ENCODE peak calls at places on chromosome 18, in seven cellular contexts. S, M, N, X, D, T and U are unnamed samples. For H3K27me3, the result is how much of the 10 kb centered on the place peaks cover.

GRCh38 chr18:46343940-46344372 is 239.8 kb downstream of the HAUS1 start:
- DNase-seq in S (peak), M (no peak), N (peak), X (no peak), D (no peak), T (no peak), U (no peak)

GRCh38 chr18:45012286-45012685 is 331.6 kb downstream of the SETBP1 start:
- DNase-seq in S (no peak), M (no peak), N (no peak), X (no peak), D (no peak), T (no peak), U (no peak)

GRCh38 chr18:43587538-43588153 is 310.4 kb upstream of the SYT4 start:
- DNase-seq in S (peak), M (no peak), N (peak), X (no peak), D (peak), T (no peak), U (no peak)

GRCh38 chr18:76390452-76391035 is 104.5 kb downstream of the ZNF516 start:
- DNase-seq in S (no peak), M (no peak), N (no peak), X (no peak), D (no peak), T (no peak), U (peak)

GRCh38 chr18:69787825-69788547 is 159.7 kb downstream of the CD226 start:
- DNase-seq in S (no peak), M (no peak), N (no peak), X (no peak), D (no peak), T (peak), U (no peak)

GRCh38 chr18:62105373-62105772 is 81.5 kb downstream of the PIGN start:
- DNase-seq in S (no peak), M (no peak), N (no peak), X (no peak), D (no peak), T (no peak), U (no peak)

GRCh38 chr18:21129586-21130216 is 18.1 kb upstream of the ROCK1 start:
- DNase-seq in S (no peak), M (no peak), N (no peak), X (no peak), D (no peak), T (no peak), U (no peak)

GRCh38 chr18:36672437-36673344 is 156.1 kb downstream of the TPGS2 start:
- DNase-seq in S (no peak), M (no peak), N (no peak), X (no peak), D (no peak), T (no peak), U (no peak)

GRCh38 chr18:45137089-45137423 is 456.4 kb downstream of the SETBP1 start:
- DNase-seq in S (no peak), M (no peak), N (no peak), X (no peak), D (no peak), T (no peak), U (no peak)

GRCh38 chr18:23669202-23669766 is 6.6 kb upstream of the ANKRD29 start:
- DNase-seq in S (no peak), M (no peak), N (no peak), X (no peak), D (no peak), T (no peak), U (no peak)

GRCh38 chr18:23664674-23665073 is 2.0 kb upstream of the ANKRD29 start:
- DNase-seq in S (no peak), M (no peak), N (no peak), X (no peak), D (no peak), T (no peak), U (no peak)

GRCh38 chr18:23669804-23670203 is 7.1 kb upstream of the ANKRD29 start:
- DNase-seq in S (no peak), M (no peak), N (no peak), X (no peak), D (no peak), T (no peak), U (no peak)

GRCh38 chr18:23668731-23669130 is 6.0 kb upstream of the ANKRD29 start:
- DNase-seq in S (no peak), M (no peak), N (no peak), X (no peak), D (no peak), T (no peak), U (no peak)

DNA sequence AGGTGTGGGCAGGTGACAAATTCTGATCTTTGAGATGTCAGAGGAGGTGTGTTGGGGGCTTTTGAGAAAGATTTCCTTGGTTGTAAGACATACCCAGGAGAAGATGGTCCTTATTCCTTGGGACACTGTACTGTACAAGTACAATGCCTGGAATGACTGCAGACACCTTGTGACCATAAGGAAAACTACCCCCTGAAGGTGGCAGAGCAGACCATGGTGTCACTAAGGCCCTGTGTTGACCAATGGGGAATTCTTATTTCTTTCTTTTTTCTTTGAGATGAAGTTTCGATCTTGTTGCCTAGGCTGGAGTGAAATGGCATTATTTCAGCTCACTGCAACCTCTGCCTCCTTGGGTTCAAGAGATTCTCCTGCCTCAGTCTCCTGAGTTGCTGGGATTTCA is 4.4 kb upstream of the ANKRD29 start:
- DNase-seq in S (no peak), M (no peak), N (no peak), X (no peak), D (no peak), T (no peak), U (no peak)
- TF ChIP-seq CTCF in S (no peak), M (no peak), N (no peak), X (no peak), D (no peak), T (no peak), U (peak)

GRCh38 chr18:24417465-24417864 is 9.0 kb upstream of the IMPACT start:
- DNase-seq in S (no peak), M (no peak), N (no peak), X (no peak), D (peak), T (no peak), U (no peak)

GRCh38 chr18:24421831-24422230 is 4.6 kb upstream of the IMPACT start:
- DNase-seq in S (no peak), M (no peak), N (peak), X (no peak), D (no peak), T (no peak), U (no peak)

GRCh38 chr18:24426073-24426397 is 435 bp upstream of the IMPACT start:
- DNase-seq in S (no peak), M (no peak), N (no peak), X (no peak), D (no peak), T (no peak), U (no peak)

DNA sequence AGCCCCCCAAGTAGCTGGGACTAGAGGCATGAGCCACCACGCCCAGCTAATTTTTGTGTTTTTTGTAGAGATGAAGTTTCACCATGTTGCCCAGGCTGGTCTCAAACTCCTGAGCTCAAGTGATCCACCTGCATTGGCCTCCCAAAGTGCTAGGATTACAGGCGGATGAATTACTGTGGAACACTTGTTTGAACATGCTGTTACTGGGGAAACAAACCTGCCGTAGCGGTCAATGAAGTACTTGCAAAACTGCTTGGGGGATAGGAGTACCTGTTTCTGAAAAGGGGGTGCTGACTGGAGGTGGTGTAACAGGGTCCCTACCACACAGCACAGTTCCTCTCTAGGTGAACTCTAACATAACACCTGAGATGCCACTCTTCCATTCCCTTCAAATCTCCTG is 5.9 kb upstream of the IMPACT start:
- DNase-seq in S (no peak), M (no peak), N (no peak), X (no peak), D (no peak), T (no peak), U (no peak)
- H3K27me3 ChIP-seq in S (under half), M (half or more), N (under half), X (under half), D (under half), T (under half), U (under half)

GRCh38 chr18:9139400-9140039 is 2.9 kb downstream of the ANKRD12 start:
- DNase-seq in S (no peak), M (no peak), N (no peak), X (no peak), D (no peak), T (no peak), U (no peak)
- H3K4me3 ChIP-seq in S (peak), M (peak), N (no peak), X (no peak), D (no peak), T (no peak), U (peak)

GRCh38 chr18:80161781-80162417 is 52.8 kb downstream of the ADNP2 start:
- DNase-seq in S (no peak), M (no peak), N (no peak), X (no peak), D (no peak), T (no peak), U (no peak)

GRCh38 chr18:80158365-80158764 is 49.3 kb downstream of the ADNP2 start:
- DNase-seq in S (no peak), M (no peak), N (no peak), X (peak), D (no peak), T (no peak), U (no peak)

GRCh38 chr18:80157708-80158343 is 48.8 kb downstream of the ADNP2 start:
- DNase-seq in S (peak), M (no peak), N (peak), X (peak), D (peak), T (peak), U (peak)

GRCh38 chr18:80163183-80163582 is 54.1 kb downstream of the ADNP2 start:
- DNase-seq in S (no peak), M (no peak), N (no peak), X (no peak), D (no peak), T (no peak), U (no peak)

DNA sequence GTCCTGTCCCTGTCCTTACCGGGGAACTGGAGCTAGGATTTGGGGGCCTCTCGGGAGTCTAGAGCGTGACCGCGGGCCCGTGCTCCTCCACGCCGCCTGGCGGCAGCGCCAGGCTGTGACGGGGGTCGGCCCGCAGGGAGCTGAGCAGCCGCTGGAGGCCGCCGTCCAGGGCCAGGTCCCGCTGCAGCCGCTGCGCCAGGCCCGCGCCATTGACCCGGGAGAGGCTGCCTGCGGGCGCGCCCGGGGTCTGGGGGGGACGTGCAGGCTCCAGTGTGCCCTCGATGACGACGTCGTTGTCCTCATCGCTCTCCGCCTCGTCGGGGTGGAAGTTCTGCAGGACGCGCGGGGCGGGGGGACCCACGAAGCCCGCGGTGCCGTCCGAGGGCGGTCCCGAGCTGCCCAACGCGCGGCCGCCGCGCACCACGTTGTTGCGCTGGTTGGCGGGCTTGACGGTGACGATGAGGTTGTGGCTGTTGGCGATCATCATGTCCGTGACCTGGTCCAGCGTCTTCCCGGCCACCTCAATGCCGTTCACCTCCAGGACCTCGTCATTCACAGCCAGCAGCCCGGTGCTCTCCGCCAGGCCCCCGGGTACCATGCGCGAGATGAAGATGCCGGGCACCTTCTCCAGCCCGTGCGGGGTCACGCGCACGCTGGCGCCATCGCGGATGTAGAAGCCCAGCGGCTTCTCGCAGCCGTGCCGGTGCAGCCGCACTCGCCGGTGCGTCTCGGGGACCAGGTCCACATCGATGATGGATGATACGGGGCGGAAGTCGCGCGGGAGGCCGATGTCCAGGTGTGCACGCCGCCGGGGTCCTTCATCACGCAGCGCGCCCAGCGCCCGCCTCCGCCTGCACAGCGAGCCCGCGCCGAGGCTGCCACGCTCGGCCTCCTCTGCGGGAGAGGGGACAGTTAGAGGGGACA is 50.9 kb downstream of the ADNP2 start:
- DNase-seq in S (no peak), M (no peak), N (no peak), X (peak), D (no peak), T (no peak), U (no peak)
- TF ChIP-seq CTCF in S (no peak), M (peak), N (no peak), X (no peak), D (no peak), T (peak), U (no peak)

DNA sequence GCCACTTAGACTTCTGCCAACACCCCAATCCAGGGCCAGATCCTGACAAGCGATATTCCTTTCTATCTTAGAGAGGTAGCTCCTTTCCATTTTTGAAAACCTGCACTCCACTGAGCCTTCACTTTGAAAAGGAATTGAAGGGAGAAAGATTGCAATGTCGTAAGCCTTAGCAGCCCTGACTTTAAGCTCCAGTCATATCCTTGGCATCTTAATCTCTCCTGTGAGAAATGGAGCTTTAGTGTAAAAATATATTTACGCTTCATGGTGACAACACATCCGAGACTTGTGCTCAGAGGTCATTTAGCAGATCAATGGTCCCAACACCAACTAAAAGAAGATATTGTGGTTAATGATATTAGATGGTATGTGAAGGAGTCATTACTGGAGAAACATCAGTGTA is 235.8 kb upstream of the MEX3C start:
- DNase-seq in S (no peak), M (no peak), N (no peak), X (no peak), D (no peak), T (no peak), U (no peak)
- H3K27me3 ChIP-seq in S (under half), M (under half), N (under half), X (under half), D (under half), T (under half), U (under half)

DNA sequence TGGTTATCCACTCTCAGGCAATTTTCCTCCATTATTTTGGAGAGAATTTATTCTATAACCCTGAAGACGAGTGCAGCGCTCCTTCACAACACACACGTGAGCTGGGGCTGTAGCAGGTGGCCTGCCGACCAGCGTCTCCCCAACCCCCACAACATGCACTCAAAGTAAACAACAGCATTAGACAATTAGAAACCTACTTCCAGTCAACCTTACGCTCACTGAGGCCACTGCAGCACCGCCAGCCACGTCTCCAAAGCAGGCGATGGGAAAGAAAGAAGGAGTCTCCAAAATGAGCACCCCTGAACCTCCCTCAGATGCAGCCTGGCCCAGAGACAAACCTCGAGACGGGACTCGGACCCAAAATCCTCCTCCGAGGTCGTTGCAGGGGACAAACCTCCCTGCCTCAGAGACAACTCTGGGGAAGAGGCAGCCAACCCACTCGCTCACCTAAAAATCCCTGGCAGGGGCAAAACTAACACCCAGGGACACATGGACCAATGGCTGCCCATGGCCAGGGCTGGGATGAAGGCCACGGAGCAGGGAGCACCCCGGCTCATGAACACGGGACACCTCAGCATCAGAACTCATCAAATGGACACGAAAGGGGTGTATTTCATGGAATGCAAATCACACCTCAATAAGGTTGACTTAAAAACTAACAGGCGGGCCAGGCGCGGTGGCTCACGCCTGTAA is 2.6 kb downstream of the SLC66A2 start:
- DNase-seq in S (no peak), M (peak), N (no peak), X (no peak), D (no peak), T (no peak), U (peak)
- H3K4me3 ChIP-seq in S (no peak), M (peak), N (no peak), X (no peak), D (no peak), T (no peak), U (no peak)

DNA sequence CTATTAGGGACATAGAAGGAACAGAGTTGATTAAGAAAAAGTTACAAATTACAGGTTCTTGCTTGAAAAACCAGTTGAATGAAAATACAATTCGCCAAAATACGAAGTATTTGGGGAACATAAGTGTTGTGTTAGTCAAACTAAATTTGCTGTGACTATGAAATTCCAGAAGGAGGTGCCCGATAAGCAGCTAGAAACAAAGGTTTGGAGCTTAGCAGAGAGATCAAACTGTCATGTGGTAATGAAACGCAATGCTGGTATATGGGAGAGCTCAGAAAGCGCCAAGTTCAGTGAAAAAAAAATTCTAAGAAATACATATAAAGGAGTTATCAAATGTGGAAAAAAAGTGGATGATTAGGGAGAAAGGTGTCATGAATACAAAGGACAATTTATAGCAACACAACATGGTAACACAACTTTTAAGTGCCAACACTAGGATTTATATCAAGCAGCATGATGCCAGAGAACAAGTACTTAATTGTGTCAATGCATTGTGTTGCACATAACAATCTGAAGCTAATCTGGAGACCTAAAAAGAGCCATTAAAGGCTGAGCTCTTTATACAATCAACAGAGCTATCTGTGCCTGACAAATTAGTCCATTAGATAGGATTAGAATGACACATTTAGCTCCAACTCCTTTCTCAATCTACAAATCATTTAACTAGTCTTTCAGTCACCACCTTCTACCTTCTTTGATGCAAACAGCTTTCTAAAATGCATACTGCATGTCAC is 31.2 kb downstream of the SMAD2 start:
- DNase-seq in S (no peak), M (no peak), N (no peak), X (no peak), D (no peak), T (no peak), U (no peak)
- TF ChIP-seq CTCF in S (no peak), M (no peak), N (no peak), X (no peak), D (no peak), T (no peak), U (peak)

DNA sequence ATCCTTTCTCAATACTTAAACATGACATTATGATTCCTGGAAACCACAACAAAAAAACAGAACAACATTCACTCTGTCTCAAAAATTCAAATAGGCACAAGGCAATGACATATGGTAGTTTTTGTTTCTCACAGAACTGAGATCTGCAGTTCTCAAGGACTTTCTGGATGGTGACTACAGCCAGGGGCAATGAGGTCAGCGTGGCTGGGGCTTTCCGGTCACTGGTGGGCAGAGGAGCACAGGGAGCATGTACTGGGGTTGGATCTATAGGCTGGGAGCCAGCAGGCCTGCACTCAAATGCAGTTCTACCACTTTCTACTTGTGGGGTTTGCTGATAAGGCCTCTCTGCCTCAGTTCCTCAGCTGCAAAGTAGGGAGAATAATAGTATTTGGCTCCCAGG is 72.0 kb downstream of the CTAGE1 start:
- DNase-seq in S (no peak), M (no peak), N (peak), X (no peak), D (no peak), T (no peak), U (no peak)
- H3K27me3 ChIP-seq in S (under half), M (under half), N (under half), X (under half), D (half or more), T (under half), U (half or more)

GRCh38 chr18:49562481-49563129 is 748 bp downstream of the LIPG start:
- DNase-seq in S (no peak), M (no peak), N (peak), X (no peak), D (no peak), T (no peak), U (no peak)
- H3K4me3 ChIP-seq in S (no peak), M (peak), N (peak), X (no peak), D (no peak), T (peak), U (peak)

DNA sequence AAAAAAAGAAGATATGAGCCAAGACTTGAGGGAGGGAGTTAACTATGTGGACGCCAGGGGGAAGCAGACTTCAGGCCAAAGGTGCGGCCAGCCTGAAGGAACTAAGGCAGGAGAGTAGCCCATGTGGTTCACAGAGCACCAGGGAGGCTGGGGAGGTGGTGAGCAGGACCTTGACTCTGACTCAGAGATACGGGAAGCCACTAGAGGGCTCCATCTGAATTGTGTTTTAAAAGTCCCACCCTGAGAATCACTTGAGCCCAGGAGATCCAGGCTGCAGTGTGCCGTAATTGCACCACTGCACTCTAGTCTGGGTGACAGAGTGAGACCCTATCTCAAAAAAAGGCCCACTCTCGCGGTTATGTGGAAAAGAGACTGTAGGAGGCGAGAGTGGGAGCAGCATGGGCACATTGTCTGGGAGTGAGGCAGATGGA is 12.3 kb downstream of the CEP192 start:
- DNase-seq in S (peak), M (no peak), N (peak), X (no peak), D (peak), T (peak), U (peak)
- TF ChIP-seq CTCF in S (peak), M (peak), N (peak), X (no peak), D (peak), T (peak), U (peak)